ENCODE peak calls at places on chromosomes 16 and 17, in ten cellular contexts. One of them, this sample, is unnamed. For H3K36me3, the result is how much of the 10 kb centered on the place peaks cover.

GRCh38 chr17:74183411-74183810 is 20.1 kb upstream of the RPL38 start:
- DNase-seq in OCI-LY7: no peak
- DNase-seq in effector memory CD4-positive, alpha-beta T cell: no peak
- DNase-seq in uterus: no peak
- DNase-seq in fibroblast of lung: no peak
- DNase-seq in colonic mucosa: no peak
- DNase-seq in transverse colon: no peak
- DNase-seq in SJSA1: no peak
- DNase-seq in left ventricle myocardium inferior: no peak
- DNase-seq in CD8-positive, alpha-beta memory T cell: no peak
- DNase-seq in this sample: no peak

GRCh38 chr17:41965694-41966375 is 760 bp upstream of the CNP start:
- DNase-seq in OCI-LY7: peak
- DNase-seq in effector memory CD4-positive, alpha-beta T cell: peak
- DNase-seq in uterus: peak
- DNase-seq in fibroblast of lung: peak
- DNase-seq in colonic mucosa: peak
- DNase-seq in transverse colon: peak
- DNase-seq in SJSA1: no peak
- DNase-seq in left ventricle myocardium inferior: peak
- DNase-seq in CD8-positive, alpha-beta memory T cell: peak
- DNase-seq in this sample: no peak

GRCh38 chr16:20316715-20317114 is 10.6 kb downstream of the GP2 start:
- DNase-seq in OCI-LY7: no peak
- DNase-seq in effector memory CD4-positive, alpha-beta T cell: no peak
- DNase-seq in uterus: no peak
- DNase-seq in fibroblast of lung: no peak
- DNase-seq in colonic mucosa: no peak
- DNase-seq in transverse colon: no peak
- DNase-seq in SJSA1: no peak
- DNase-seq in left ventricle myocardium inferior: no peak
- DNase-seq in CD8-positive, alpha-beta memory T cell: no peak
- DNase-seq in this sample: no peak

GRCh38 chr16:29306953-29307597 is 99.4 kb downstream of the NPIPB11 start:
- DNase-seq in OCI-LY7: no peak
- DNase-seq in effector memory CD4-positive, alpha-beta T cell: no peak
- DNase-seq in uterus: no peak
- DNase-seq in fibroblast of lung: peak
- DNase-seq in colonic mucosa: no peak
- DNase-seq in transverse colon: no peak
- DNase-seq in SJSA1: no peak
- DNase-seq in left ventricle myocardium inferior: no peak
- DNase-seq in CD8-positive, alpha-beta memory T cell: no peak
- DNase-seq in this sample: peak

GRCh38 chr16:9134739-9135138 is 43.3 kb downstream of the HAPSTR1 start:
- DNase-seq in OCI-LY7: peak
- DNase-seq in effector memory CD4-positive, alpha-beta T cell: no peak
- DNase-seq in uterus: no peak
- DNase-seq in fibroblast of lung: peak
- DNase-seq in colonic mucosa: peak
- DNase-seq in transverse colon: peak
- DNase-seq in SJSA1: peak
- DNase-seq in left ventricle myocardium inferior: no peak
- DNase-seq in CD8-positive, alpha-beta memory T cell: peak
- DNase-seq in this sample: peak

GRCh38 chr17:38871247-38871991 is 1.6 kb downstream of the LASP1 start:
- DNase-seq in OCI-LY7: peak
- DNase-seq in effector memory CD4-positive, alpha-beta T cell: peak
- DNase-seq in uterus: peak
- DNase-seq in fibroblast of lung: peak
- DNase-seq in colonic mucosa: peak
- DNase-seq in transverse colon: peak
- DNase-seq in SJSA1: peak
- DNase-seq in left ventricle myocardium inferior: peak
- DNase-seq in CD8-positive, alpha-beta memory T cell: peak
- DNase-seq in this sample: peak

GRCh38 chr16:89018605-89019158 is 41.7 kb upstream of the CBFA2T3 start:
- DNase-seq in OCI-LY7: no peak
- DNase-seq in effector memory CD4-positive, alpha-beta T cell: no peak
- DNase-seq in uterus: no peak
- DNase-seq in fibroblast of lung: no peak
- DNase-seq in colonic mucosa: no peak
- DNase-seq in transverse colon: no peak
- DNase-seq in SJSA1: no peak
- DNase-seq in left ventricle myocardium inferior: peak
- DNase-seq in CD8-positive, alpha-beta memory T cell: no peak
- DNase-seq in this sample: no peak

GRCh38 chr16:89764711-89765201 is 43.4 kb downstream of the ZNF276 start:
- DNase-seq in OCI-LY7: peak
- DNase-seq in effector memory CD4-positive, alpha-beta T cell: no peak
- DNase-seq in uterus: no peak
- DNase-seq in fibroblast of lung: no peak
- DNase-seq in colonic mucosa: peak
- DNase-seq in transverse colon: peak
- DNase-seq in SJSA1: no peak
- DNase-seq in left ventricle myocardium inferior: no peak
- DNase-seq in CD8-positive, alpha-beta memory T cell: peak
- DNase-seq in this sample: no peak

GRCh38 chr17:1060991-1061390 is 64.1 kb downstream of the TIMM22 start:
- DNase-seq in OCI-LY7: no peak
- DNase-seq in effector memory CD4-positive, alpha-beta T cell: no peak
- DNase-seq in uterus: peak
- DNase-seq in fibroblast of lung: peak
- DNase-seq in colonic mucosa: peak
- DNase-seq in transverse colon: peak
- DNase-seq in SJSA1: peak
- DNase-seq in left ventricle myocardium inferior: no peak
- DNase-seq in CD8-positive, alpha-beta memory T cell: no peak
- DNase-seq in this sample: peak

GRCh38 chr17:27989046-27989445 is 53.4 kb upstream of the NLK start:
- DNase-seq in OCI-LY7: no peak
- DNase-seq in effector memory CD4-positive, alpha-beta T cell: no peak
- DNase-seq in uterus: no peak
- DNase-seq in fibroblast of lung: no peak
- DNase-seq in colonic mucosa: no peak
- DNase-seq in transverse colon: no peak
- DNase-seq in SJSA1: no peak
- DNase-seq in left ventricle myocardium inferior: no peak
- DNase-seq in CD8-positive, alpha-beta memory T cell: no peak
- DNase-seq in this sample: no peak

GRCh38 chr16:71287454-71287853 is 1.7 kb downstream of the CMTR2 start:
- DNase-seq in OCI-LY7: no peak
- DNase-seq in effector memory CD4-positive, alpha-beta T cell: no peak
- DNase-seq in uterus: no peak
- DNase-seq in fibroblast of lung: no peak
- DNase-seq in colonic mucosa: no peak
- DNase-seq in transverse colon: no peak
- DNase-seq in SJSA1: no peak
- DNase-seq in left ventricle myocardium inferior: no peak
- DNase-seq in CD8-positive, alpha-beta memory T cell: no peak
- DNase-seq in this sample: no peak

GRCh38 chr17:77116371-77116860 is 24.4 kb upstream of the SEC14L1 start:
- DNase-seq in OCI-LY7: no peak
- DNase-seq in effector memory CD4-positive, alpha-beta T cell: no peak
- DNase-seq in uterus: no peak
- DNase-seq in fibroblast of lung: no peak
- DNase-seq in colonic mucosa: no peak
- DNase-seq in transverse colon: no peak
- DNase-seq in SJSA1: no peak
- DNase-seq in left ventricle myocardium inferior: no peak
- DNase-seq in CD8-positive, alpha-beta memory T cell: no peak
- DNase-seq in this sample: no peak
- H3K27ac ChIP-seq in OCI-LY7: no peak
- H3K27ac ChIP-seq in effector memory CD4-positive, alpha-beta T cell: no peak
- H3K27ac ChIP-seq in uterus: peak
- H3K27ac ChIP-seq in fibroblast of lung: no peak
- H3K27ac ChIP-seq in colonic mucosa: no peak
- H3K27ac ChIP-seq in transverse colon: peak
- H3K27ac ChIP-seq in SJSA1: no peak
- H3K27ac ChIP-seq in left ventricle myocardium inferior: peak
- H3K27ac ChIP-seq in CD8-positive, alpha-beta memory T cell: no peak
- H3K27ac ChIP-seq in this sample: no peak

GRCh38 chr16:10876305-10876704 is 697 bp upstream of the CIITA start:
- DNase-seq in OCI-LY7: no peak
- DNase-seq in effector memory CD4-positive, alpha-beta T cell: no peak
- DNase-seq in uterus: no peak
- DNase-seq in fibroblast of lung: no peak
- DNase-seq in colonic mucosa: no peak
- DNase-seq in transverse colon: no peak
- DNase-seq in SJSA1: no peak
- DNase-seq in left ventricle myocardium inferior: no peak
- DNase-seq in CD8-positive, alpha-beta memory T cell: no peak
- DNase-seq in this sample: no peak

GRCh38 chr16:10878644-10879498 is 1.9 kb downstream of the CIITA start:
- DNase-seq in OCI-LY7: peak
- DNase-seq in effector memory CD4-positive, alpha-beta T cell: no peak
- DNase-seq in uterus: peak
- DNase-seq in fibroblast of lung: peak
- DNase-seq in colonic mucosa: peak
- DNase-seq in transverse colon: peak
- DNase-seq in SJSA1: no peak
- DNase-seq in left ventricle myocardium inferior: peak
- DNase-seq in CD8-positive, alpha-beta memory T cell: no peak
- DNase-seq in this sample: peak

GRCh38 chr16:10878328-10878643 is 1.3 kb downstream of the CIITA start:
- DNase-seq in OCI-LY7: no peak
- DNase-seq in effector memory CD4-positive, alpha-beta T cell: no peak
- DNase-seq in uterus: no peak
- DNase-seq in fibroblast of lung: no peak
- DNase-seq in colonic mucosa: no peak
- DNase-seq in transverse colon: no peak
- DNase-seq in SJSA1: no peak
- DNase-seq in left ventricle myocardium inferior: no peak
- DNase-seq in CD8-positive, alpha-beta memory T cell: no peak
- DNase-seq in this sample: no peak

GRCh38 chr16:10877472-10877946 is 507 bp downstream of the CIITA start:
- DNase-seq in OCI-LY7: peak
- DNase-seq in effector memory CD4-positive, alpha-beta T cell: no peak
- DNase-seq in uterus: no peak
- DNase-seq in fibroblast of lung: no peak
- DNase-seq in colonic mucosa: no peak
- DNase-seq in transverse colon: no peak
- DNase-seq in SJSA1: no peak
- DNase-seq in left ventricle myocardium inferior: no peak
- DNase-seq in CD8-positive, alpha-beta memory T cell: no peak
- DNase-seq in this sample: no peak

DNA sequence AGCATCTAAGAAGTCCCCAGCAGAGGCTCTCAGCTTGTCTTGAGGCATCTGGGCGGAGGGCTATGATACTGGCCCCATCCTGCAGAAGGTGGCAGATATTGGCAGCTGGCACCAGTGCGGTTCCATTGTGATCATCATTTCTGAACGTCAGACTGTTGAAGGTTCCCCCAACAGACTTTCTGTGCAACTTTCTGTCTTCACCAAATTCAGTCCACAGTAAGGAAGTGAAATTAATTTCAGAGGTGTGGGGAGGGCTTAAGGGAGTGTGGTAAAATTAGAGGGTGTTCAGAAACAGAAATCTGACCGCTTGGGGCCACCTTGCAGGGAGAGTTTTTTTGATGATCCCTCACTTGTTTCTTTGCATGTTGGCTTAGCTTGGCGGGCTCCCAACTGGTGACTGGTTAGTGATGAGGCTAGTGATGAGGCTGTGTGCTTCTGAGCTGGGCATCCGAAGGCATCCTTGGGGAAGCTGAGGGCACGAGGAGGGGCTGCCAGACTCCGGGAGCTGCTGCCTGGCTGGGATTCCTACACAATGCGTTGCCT is at the start of gene CIITA:
- DNase-seq in OCI-LY7: peak
- DNase-seq in effector memory CD4-positive, alpha-beta T cell: peak
- DNase-seq in uterus: peak
- DNase-seq in fibroblast of lung: peak
- DNase-seq in colonic mucosa: peak
- DNase-seq in transverse colon: peak
- DNase-seq in SJSA1: no peak
- DNase-seq in left ventricle myocardium inferior: peak
- DNase-seq in CD8-positive, alpha-beta memory T cell: peak
- DNase-seq in this sample: peak
- H3K4me3 ChIP-seq in OCI-LY7: peak
- H3K4me3 ChIP-seq in effector memory CD4-positive, alpha-beta T cell: peak
- H3K4me3 ChIP-seq in uterus: no peak
- H3K4me3 ChIP-seq in fibroblast of lung: no peak
- H3K4me3 ChIP-seq in colonic mucosa: peak
- H3K4me3 ChIP-seq in transverse colon: no peak
- H3K4me3 ChIP-seq in SJSA1: no peak
- H3K4me3 ChIP-seq in left ventricle myocardium inferior: peak
- H3K4me3 ChIP-seq in CD8-positive, alpha-beta memory T cell: peak
- H3K4me3 ChIP-seq in this sample: no peak

GRCh38 chr17:81884968-81885367 is 6.4 kb downstream of the ALYREF start:
- DNase-seq in OCI-LY7: no peak
- DNase-seq in effector memory CD4-positive, alpha-beta T cell: no peak
- DNase-seq in uterus: no peak
- DNase-seq in fibroblast of lung: no peak
- DNase-seq in colonic mucosa: no peak
- DNase-seq in transverse colon: no peak
- DNase-seq in SJSA1: no peak
- DNase-seq in left ventricle myocardium inferior: no peak
- DNase-seq in CD8-positive, alpha-beta memory T cell: no peak
- DNase-seq in this sample: no peak

GRCh38 chr17:81877569-81877968 is 6.4 kb upstream of the ARHGDIA start:
- DNase-seq in OCI-LY7: no peak
- DNase-seq in effector memory CD4-positive, alpha-beta T cell: no peak
- DNase-seq in uterus: no peak
- DNase-seq in fibroblast of lung: no peak
- DNase-seq in colonic mucosa: no peak
- DNase-seq in transverse colon: no peak
- DNase-seq in SJSA1: no peak
- DNase-seq in left ventricle myocardium inferior: no peak
- DNase-seq in CD8-positive, alpha-beta memory T cell: no peak
- DNase-seq in this sample: no peak

GRCh38 chr17:81878294-81878693 is 7.2 kb upstream of the ARHGDIA start:
- DNase-seq in OCI-LY7: no peak
- DNase-seq in effector memory CD4-positive, alpha-beta T cell: no peak
- DNase-seq in uterus: no peak
- DNase-seq in fibroblast of lung: no peak
- DNase-seq in colonic mucosa: no peak
- DNase-seq in transverse colon: no peak
- DNase-seq in SJSA1: no peak
- DNase-seq in left ventricle myocardium inferior: no peak
- DNase-seq in CD8-positive, alpha-beta memory T cell: no peak
- DNase-seq in this sample: no peak

GRCh38 chr17:81884520-81884919 is 6.9 kb downstream of the ALYREF start:
- DNase-seq in OCI-LY7: no peak
- DNase-seq in effector memory CD4-positive, alpha-beta T cell: no peak
- DNase-seq in uterus: no peak
- DNase-seq in fibroblast of lung: no peak
- DNase-seq in colonic mucosa: no peak
- DNase-seq in transverse colon: no peak
- DNase-seq in SJSA1: no peak
- DNase-seq in left ventricle myocardium inferior: no peak
- DNase-seq in CD8-positive, alpha-beta memory T cell: no peak
- DNase-seq in this sample: no peak

GRCh38 chr17:81879121-81879520 is 8.0 kb upstream of the ARHGDIA start:
- DNase-seq in OCI-LY7: no peak
- DNase-seq in effector memory CD4-positive, alpha-beta T cell: no peak
- DNase-seq in uterus: no peak
- DNase-seq in fibroblast of lung: no peak
- DNase-seq in colonic mucosa: no peak
- DNase-seq in transverse colon: no peak
- DNase-seq in SJSA1: no peak
- DNase-seq in left ventricle myocardium inferior: no peak
- DNase-seq in CD8-positive, alpha-beta memory T cell: no peak
- DNase-seq in this sample: no peak
- H3K36me3 ChIP-seq in OCI-LY7: half or more
- H3K36me3 ChIP-seq in effector memory CD4-positive, alpha-beta T cell: under half
- H3K36me3 ChIP-seq in uterus: under half
- H3K36me3 ChIP-seq in fibroblast of lung: under half
- H3K36me3 ChIP-seq in colonic mucosa: under half
- H3K36me3 ChIP-seq in transverse colon: under half
- H3K36me3 ChIP-seq in SJSA1: half or more
- H3K36me3 ChIP-seq in left ventricle myocardium inferior: under half
- H3K36me3 ChIP-seq in CD8-positive, alpha-beta memory T cell: under half
- H3K36me3 ChIP-seq in this sample: under half

GRCh38 chr17:62801553-62801952 is 6.6 kb downstream of the MARCHF10 start:
- DNase-seq in OCI-LY7: no peak
- DNase-seq in effector memory CD4-positive, alpha-beta T cell: no peak
- DNase-seq in uterus: no peak
- DNase-seq in fibroblast of lung: no peak
- DNase-seq in colonic mucosa: no peak
- DNase-seq in transverse colon: no peak
- DNase-seq in SJSA1: no peak
- DNase-seq in left ventricle myocardium inferior: no peak
- DNase-seq in CD8-positive, alpha-beta memory T cell: no peak
- DNase-seq in this sample: no peak
- H3K27ac ChIP-seq in OCI-LY7: no peak
- H3K27ac ChIP-seq in effector memory CD4-positive, alpha-beta T cell: no peak
- H3K27ac ChIP-seq in uterus: no peak
- H3K27ac ChIP-seq in fibroblast of lung: no peak
- H3K27ac ChIP-seq in colonic mucosa: no peak
- H3K27ac ChIP-seq in transverse colon: no peak
- H3K27ac ChIP-seq in SJSA1: no peak
- H3K27ac ChIP-seq in left ventricle myocardium inferior: no peak
- H3K27ac ChIP-seq in CD8-positive, alpha-beta memory T cell: no peak
- H3K27ac ChIP-seq in this sample: no peak